ENCODE peak calls at places on chromosomes 7 and 10, in six cellular contexts. One of them, this sample, is unnamed.

GRCh38 chr10:100877451-100877850 is 35.3 kb upstream of the SLF2 start:
- DNase-seq in AG08395: no peak
- DNase-seq in brain microvascular endothelial cell: no peak
- DNase-seq in NAMALWA: no peak
- DNase-seq in NCI-H1092 treated with DMSO at 0.1 percent for 48 hours: no peak
- DNase-seq in RWPE1: no peak
- DNase-seq in this sample: no peak

GRCh38 chr10:112221545-112221944 is 38.0 kb upstream of the GPAM start:
- DNase-seq in RWPE1: no peak
- DNase-seq in NCI-H1092 treated with DMSO at 0.1 percent for 48 hours: no peak
- DNase-seq in AG08395: no peak
- DNase-seq in brain microvascular endothelial cell: no peak
- DNase-seq in NAMALWA: no peak
- DNase-seq in this sample: no peak

GRCh38 chr7:20651960-20652544 is 36.6 kb downstream of the ABCB5 start:
- DNase-seq in brain microvascular endothelial cell: peak
- DNase-seq in NAMALWA: peak
- DNase-seq in AG08395: peak
- DNase-seq in NCI-H1092 treated with DMSO at 0.1 percent for 48 hours: peak
- DNase-seq in RWPE1: peak
- DNase-seq in this sample: no peak

GRCh38 chr7:2715341-2716231 is 27.6 kb downstream of the AMZ1 start:
- DNase-seq in brain microvascular endothelial cell: peak
- DNase-seq in NCI-H1092 treated with DMSO at 0.1 percent for 48 hours: no peak
- DNase-seq in AG08395: no peak
- DNase-seq in RWPE1: no peak
- DNase-seq in NAMALWA: peak
- DNase-seq in this sample: no peak

GRCh38 chr10:79468841-79469585 is 23.6 kb upstream of the ZCCHC24 start:
- DNase-seq in AG08395: no peak
- DNase-seq in brain microvascular endothelial cell: no peak
- DNase-seq in NAMALWA: no peak
- DNase-seq in RWPE1: no peak
- DNase-seq in NCI-H1092 treated with DMSO at 0.1 percent for 48 hours: no peak
- DNase-seq in this sample: no peak

GRCh38 chr7:73815436-73815835 is 15.4 kb upstream of the CLDN4 start:
- DNase-seq in NCI-H1092 treated with DMSO at 0.1 percent for 48 hours: no peak
- DNase-seq in AG08395: no peak
- DNase-seq in NAMALWA: no peak
- DNase-seq in brain microvascular endothelial cell: no peak
- DNase-seq in RWPE1: no peak
- DNase-seq in this sample: no peak

GRCh38 chr10:101646369-101646768 is 48.6 kb downstream of the FBXW4 start:
- DNase-seq in RWPE1: no peak
- DNase-seq in NCI-H1092 treated with DMSO at 0.1 percent for 48 hours: no peak
- DNase-seq in brain microvascular endothelial cell: no peak
- DNase-seq in AG08395: no peak
- DNase-seq in NAMALWA: no peak
- DNase-seq in this sample: no peak

GRCh38 chr10:29435809-29436501 is 147.1 kb downstream of the LYZL1 start:
- DNase-seq in NCI-H1092 treated with DMSO at 0.1 percent for 48 hours: no peak
- DNase-seq in brain microvascular endothelial cell: no peak
- DNase-seq in NAMALWA: no peak
- DNase-seq in RWPE1: no peak
- DNase-seq in AG08395: peak
- DNase-seq in this sample: no peak

GRCh38 chr7:82444220-82445049 is 858 bp upstream of the CACNA2D1 start:
- DNase-seq in NCI-H1092 treated with DMSO at 0.1 percent for 48 hours: peak
- DNase-seq in RWPE1: peak
- DNase-seq in AG08395: no peak
- DNase-seq in brain microvascular endothelial cell: no peak
- DNase-seq in NAMALWA: no peak
- DNase-seq in this sample: no peak

GRCh38 chr7:82167568-82168314 is 275.8 kb downstream of the CACNA2D1 start:
- DNase-seq in RWPE1: no peak
- DNase-seq in NCI-H1092 treated with DMSO at 0.1 percent for 48 hours: peak
- DNase-seq in NAMALWA: no peak
- DNase-seq in brain microvascular endothelial cell: no peak
- DNase-seq in AG08395: no peak
- DNase-seq in this sample: no peak

GRCh38 chr7:45982912-45983719 is 62.0 kb upstream of the IGFBP3 start:
- DNase-seq in RWPE1: no peak
- DNase-seq in NAMALWA: no peak
- DNase-seq in NCI-H1092 treated with DMSO at 0.1 percent for 48 hours: no peak
- DNase-seq in AG08395: no peak
- DNase-seq in brain microvascular endothelial cell: no peak
- DNase-seq in this sample: no peak

GRCh38 chr10:123000155-123000554 is 8.4 kb downstream of the IKZF5 start:
- DNase-seq in NAMALWA: no peak
- DNase-seq in AG08395: no peak
- DNase-seq in NCI-H1092 treated with DMSO at 0.1 percent for 48 hours: no peak
- DNase-seq in RWPE1: no peak
- DNase-seq in brain microvascular endothelial cell: no peak
- DNase-seq in this sample: no peak

GRCh38 chr7:149144996-149145850 is 2.0 kb upstream of the ZNF398 start:
- DNase-seq in AG08395: no peak
- DNase-seq in RWPE1: peak
- DNase-seq in NAMALWA: no peak
- DNase-seq in NCI-H1092 treated with DMSO at 0.1 percent for 48 hours: no peak
- DNase-seq in brain microvascular endothelial cell: no peak
- DNase-seq in this sample: no peak

GRCh38 chr7:110557136-110557535 is 533.8 kb upstream of the LRRN3 start:
- DNase-seq in NAMALWA: no peak
- DNase-seq in NCI-H1092 treated with DMSO at 0.1 percent for 48 hours: no peak
- DNase-seq in brain microvascular endothelial cell: no peak
- DNase-seq in RWPE1: peak
- DNase-seq in AG08395: no peak
- DNase-seq in this sample: no peak

GRCh38 chr10:94997763-94998174 is 59.3 kb downstream of the CYP2C9 start:
- DNase-seq in NAMALWA: no peak
- DNase-seq in RWPE1: no peak
- DNase-seq in NCI-H1092 treated with DMSO at 0.1 percent for 48 hours: no peak
- DNase-seq in AG08395: no peak
- DNase-seq in brain microvascular endothelial cell: no peak
- DNase-seq in this sample: no peak

GRCh38 chr7:132214452-132214851 is 361.8 kb downstream of the PLXNA4 start:
- DNase-seq in brain microvascular endothelial cell: no peak
- DNase-seq in NAMALWA: no peak
- DNase-seq in AG08395: no peak
- DNase-seq in NCI-H1092 treated with DMSO at 0.1 percent for 48 hours: no peak
- DNase-seq in RWPE1: no peak
- DNase-seq in this sample: no peak

GRCh38 chr10:60820093-60820769 is 42.0 kb downstream of the CDK1 start:
- DNase-seq in RWPE1: no peak
- DNase-seq in NCI-H1092 treated with DMSO at 0.1 percent for 48 hours: no peak
- DNase-seq in brain microvascular endothelial cell: peak
- DNase-seq in AG08395: peak
- DNase-seq in NAMALWA: peak
- DNase-seq in this sample: no peak

GRCh38 chr10:15149042-15149771 is 19.3 kb downstream of the NMT2 start:
- DNase-seq in NAMALWA: no peak
- DNase-seq in RWPE1: no peak
- DNase-seq in brain microvascular endothelial cell: no peak
- DNase-seq in NCI-H1092 treated with DMSO at 0.1 percent for 48 hours: no peak
- DNase-seq in AG08395: no peak
- DNase-seq in this sample: no peak

GRCh38 chr7:47875406-47875805 is 72.9 kb downstream of the PKD1L1 start:
- DNase-seq in brain microvascular endothelial cell: no peak
- DNase-seq in AG08395: no peak
- DNase-seq in NAMALWA: no peak
- DNase-seq in NCI-H1092 treated with DMSO at 0.1 percent for 48 hours: no peak
- DNase-seq in RWPE1: no peak
- DNase-seq in this sample: no peak

GRCh38 chr10:86967481-86967941 is 771 bp upstream of the ADIRF start:
- DNase-seq in AG08395: no peak
- DNase-seq in NAMALWA: no peak
- DNase-seq in RWPE1: no peak
- DNase-seq in NCI-H1092 treated with DMSO at 0.1 percent for 48 hours: no peak
- DNase-seq in brain microvascular endothelial cell: no peak
- DNase-seq in this sample: no peak

GRCh38 chr10:49518982-49519578 is 19.8 kb downstream of the ERCC6 start:
- DNase-seq in AG08395: peak
- DNase-seq in brain microvascular endothelial cell: peak
- DNase-seq in NCI-H1092 treated with DMSO at 0.1 percent for 48 hours: peak
- DNase-seq in RWPE1: peak
- DNase-seq in NAMALWA: peak
- DNase-seq in this sample: no peak

GRCh38 chr7:66741706-66742053 is 1.1 kb downstream of the RABGEF1 start:
- DNase-seq in NAMALWA: no peak
- DNase-seq in RWPE1: no peak
- DNase-seq in NCI-H1092 treated with DMSO at 0.1 percent for 48 hours: no peak
- DNase-seq in AG08395: no peak
- DNase-seq in brain microvascular endothelial cell: peak
- DNase-seq in this sample: no peak

GRCh38 chr10:84156768-84157167 is 16.8 kb upstream of the GPR15LG start:
- DNase-seq in NAMALWA: no peak
- DNase-seq in RWPE1: no peak
- DNase-seq in AG08395: no peak
- DNase-seq in NCI-H1092 treated with DMSO at 0.1 percent for 48 hours: no peak
- DNase-seq in brain microvascular endothelial cell: no peak
- DNase-seq in this sample: no peak

GRCh38 chr7:99407849-99408346 is 499 bp downstream of the PDAP1 start:
- DNase-seq in brain microvascular endothelial cell: peak
- DNase-seq in AG08395: peak
- DNase-seq in NCI-H1092 treated with DMSO at 0.1 percent for 48 hours: peak
- DNase-seq in NAMALWA: peak
- DNase-seq in RWPE1: peak
- DNase-seq in this sample: peak

GRCh38 chr7:80392229-80393169 is 119.4 kb downstream of the GNAT3 start:
- DNase-seq in RWPE1: peak
- DNase-seq in NAMALWA: peak
- DNase-seq in NCI-H1092 treated with DMSO at 0.1 percent for 48 hours: peak
- DNase-seq in brain microvascular endothelial cell: no peak
- DNase-seq in AG08395: peak
- DNase-seq in this sample: no peak

GRCh38 chr10:103612462-103613365 is 119.2 kb downstream of the NEURL1 start:
- DNase-seq in RWPE1: no peak
- DNase-seq in NCI-H1092 treated with DMSO at 0.1 percent for 48 hours: no peak
- DNase-seq in NAMALWA: no peak
- DNase-seq in AG08395: peak
- DNase-seq in brain microvascular endothelial cell: peak
- DNase-seq in this sample: no peak

GRCh38 chr10:50326757-50327701 is 75.7 kb upstream of the ASAH2 start:
- DNase-seq in AG08395: peak
- DNase-seq in RWPE1: peak
- DNase-seq in NCI-H1092 treated with DMSO at 0.1 percent for 48 hours: peak
- DNase-seq in brain microvascular endothelial cell: peak
- DNase-seq in NAMALWA: no peak
- DNase-seq in this sample: no peak

GRCh38 chr10:99711129-99711719 is 20.7 kb downstream of the COX15 start:
- DNase-seq in AG08395: peak
- DNase-seq in brain microvascular endothelial cell: peak
- DNase-seq in RWPE1: peak
- DNase-seq in NCI-H1092 treated with DMSO at 0.1 percent for 48 hours: peak
- DNase-seq in NAMALWA: peak
- DNase-seq in this sample: no peak

GRCh38 chr10:126902157-126902556 is 3.1 kb upstream of the DOCK1 start:
- DNase-seq in RWPE1: peak
- DNase-seq in NAMALWA: no peak
- DNase-seq in NCI-H1092 treated with DMSO at 0.1 percent for 48 hours: no peak
- DNase-seq in AG08395: peak
- DNase-seq in brain microvascular endothelial cell: peak
- DNase-seq in this sample: no peak

GRCh38 chr7:33916357-33917081 is 11.2 kb downstream of the BMPER start:
- DNase-seq in brain microvascular endothelial cell: no peak
- DNase-seq in NCI-H1092 treated with DMSO at 0.1 percent for 48 hours: no peak
- DNase-seq in NAMALWA: no peak
- DNase-seq in AG08395: no peak
- DNase-seq in RWPE1: no peak
- DNase-seq in this sample: no peak

GRCh38 chr10:10294801-10295515 is 722.7 kb upstream of the CELF2 start:
- DNase-seq in NAMALWA: no peak
- DNase-seq in AG08395: no peak
- DNase-seq in NCI-H1092 treated with DMSO at 0.1 percent for 48 hours: peak
- DNase-seq in brain microvascular endothelial cell: no peak
- DNase-seq in RWPE1: no peak
- DNase-seq in this sample: no peak

This sample was measured in CD4-positive, alpha-beta T cell.